ENCODE peak calls at places on chromosomes 4 and X, in seven cellular contexts. Q, S, I, T, F, P and V are unnamed samples.

GRCh38 chrX:3120426-3120825 is 79.2 kb downstream of the ARSF start:
- DNase-seq in Q (no peak), S (no peak), I (no peak), T (no peak), F (no peak), P (no peak), V (peak)

GRCh38 chrX:134764202-134764785 is 106.0 kb upstream of the PLAC1 start:
- DNase-seq in Q (no peak), S (no peak), I (peak), T (no peak), F (no peak), P (no peak), V (no peak)

GRCh38 chr4:78689224-78689623 is 86.9 kb upstream of the BMP2K start:
- DNase-seq in Q (no peak), S (no peak), I (no peak), T (no peak), F (no peak), P (no peak), V (peak)

GRCh38 chr4:156291317-156291716 is 337.7 kb upstream of the CTSO start:
- DNase-seq in Q (peak), S (no peak), I (no peak), T (no peak), F (no peak), P (no peak), V (peak)

GRCh38 chrX:20224814-20225487 is 41.8 kb downstream of the RPS6KA3 start:
- DNase-seq in Q (no peak), S (no peak), I (no peak), T (no peak), F (no peak), P (no peak), V (peak)

GRCh38 chr4:3450643-3451042 is 8.9 kb downstream of the HGFAC start:
- DNase-seq in Q (no peak), S (no peak), I (no peak), T (no peak), F (no peak), P (no peak), V (no peak)

GRCh38 chr4:80183196-80184052 is 13.9 kb upstream of the PRDM8 start:
- DNase-seq in Q (no peak), S (peak), I (peak), T (peak), F (no peak), P (peak), V (no peak)

GRCh38 chr4:119281374-119281773 is 40.6 kb downstream of the FABP2 start:
- DNase-seq in Q (no peak), S (no peak), I (no peak), T (no peak), F (no peak), P (no peak), V (no peak)

GRCh38 chrX:136858007-136858756 is 22.3 kb downstream of the RBMX start:
- DNase-seq in Q (no peak), S (no peak), I (no peak), T (no peak), F (no peak), P (no peak), V (no peak)

GRCh38 chr4:54784188-54784671 is 126.5 kb downstream of the KIT start:
- DNase-seq in Q (peak), S (peak), I (no peak), T (peak), F (peak), P (peak), V (peak)

GRCh38 chrX:29143756-29144155 is 556.5 kb downstream of the IL1RAPL1 start:
- DNase-seq in Q (no peak), S (no peak), I (no peak), T (no peak), F (no peak), P (no peak), V (no peak)

GRCh38 chr4:7668282-7668681 is 233.6 kb upstream of the PSAPL1 start:
- DNase-seq in Q (no peak), S (no peak), I (no peak), T (no peak), F (no peak), P (no peak), V (no peak)

GRCh38 chr4:181752516-181752915 is 490.7 kb upstream of the TENM3 start:
- DNase-seq in Q (no peak), S (no peak), I (no peak), T (no peak), F (no peak), P (no peak), V (no peak)

GRCh38 chr4:186554890-186555827 is at the start of gene MTNR1A:
- DNase-seq in Q (peak), S (no peak), I (peak), T (no peak), F (no peak), P (no peak), V (no peak)

GRCh38 chr4:182143086-182143821 is 99.9 kb upstream of the TENM3 start:
- DNase-seq in Q (no peak), S (no peak), I (no peak), T (no peak), F (no peak), P (no peak), V (peak)

GRCh38 chrX:18883234-18883960 is 100.5 kb downstream of the PHKA2 start:
- DNase-seq in Q (no peak), S (no peak), I (no peak), T (peak), F (no peak), P (peak), V (no peak)

GRCh38 chr4:57219389-57219890 is 109.3 kb upstream of the IGFBP7 start:
- DNase-seq in Q (no peak), S (no peak), I (no peak), T (no peak), F (no peak), P (no peak), V (no peak)

GRCh38 chr4:112416464-112416863 is 99.5 kb downstream of the NEUROG2 start:
- DNase-seq in Q (no peak), S (no peak), I (no peak), T (no peak), F (no peak), P (no peak), V (no peak)

GRCh38 chr4:67459164-67459563 is 86.1 kb downstream of the CENPC start:
- DNase-seq in Q (no peak), S (no peak), I (no peak), T (no peak), F (no peak), P (no peak), V (no peak)

GRCh38 chrX:107025538-107025937 is 25.5 kb upstream of the MORC4 start:
- DNase-seq in Q (peak), S (no peak), I (peak), T (no peak), F (no peak), P (no peak), V (peak)

GRCh38 chr4:53558061-53558801 is 33.1 kb downstream of the LNX1 start:
- DNase-seq in Q (no peak), S (no peak), I (no peak), T (no peak), F (no peak), P (no peak), V (peak)

GRCh38 chr4:151175754-151176153 is 76.3 kb downstream of the RPS3A start:
- DNase-seq in Q (no peak), S (no peak), I (no peak), T (no peak), F (no peak), P (no peak), V (no peak)

GRCh38 chrX:133921764-133922389 is 63.5 kb downstream of the GPC3 start:
- DNase-seq in Q (peak), S (no peak), I (peak), T (peak), F (no peak), P (peak), V (peak)

GRCh38 chr4:89724716-89725115 is 112.2 kb downstream of the SNCA start:
- DNase-seq in Q (no peak), S (no peak), I (no peak), T (no peak), F (no peak), P (no peak), V (peak)

GRCh38 chr4:55819634-55820033 is at the start of gene EXOC1L:
- DNase-seq in Q (peak), S (no peak), I (peak), T (no peak), F (no peak), P (no peak), V (no peak)

GRCh38 chrX:6225307-6226052 is 3.2 kb downstream of the NLGN4X start:
- DNase-seq in Q (no peak), S (no peak), I (peak), T (no peak), F (no peak), P (no peak), V (no peak)

GRCh38 chrX:1466971-1467561 is 14.4 kb upstream of the ASMTL start:
- DNase-seq in Q (no peak), S (no peak), I (no peak), T (no peak), F (peak), P (peak), V (no peak)

GRCh38 chr4:20532871-20533870 is 167.1 kb upstream of the PACRGL start:
- DNase-seq in Q (no peak), S (no peak), I (no peak), T (no peak), F (no peak), P (no peak), V (peak)

GRCh38 chr4:98648602-98649001 is 9.8 kb downstream of the TSPAN5 start:
- DNase-seq in Q (peak), S (no peak), I (no peak), T (no peak), F (no peak), P (no peak), V (no peak)

GRCh38 chr4:149914521-149915115 is 99.0 kb upstream of the IQCM start:
- DNase-seq in Q (peak), S (no peak), I (peak), T (no peak), F (no peak), P (no peak), V (peak)

GRCh38 chrX:68413254-68413653 is 20.0 kb downstream of the OPHN1 start:
- DNase-seq in Q (no peak), S (no peak), I (no peak), T (no peak), F (no peak), P (no peak), V (no peak)

GRCh38 chr4:168848112-168848511 is 161.9 kb downstream of the CBR4 start:
- DNase-seq in Q (peak), S (peak), I (peak), T (no peak), F (no peak), P (no peak), V (peak)

GRCh38 chr4:150337709-150338108 is 244.2 kb upstream of the MAB21L2 start:
- DNase-seq in Q (no peak), S (no peak), I (no peak), T (no peak), F (no peak), P (no peak), V (peak)

GRCh38 chr4:184536881-184537248 is 62.5 kb upstream of the IRF2 start:
- DNase-seq in Q (no peak), S (no peak), I (no peak), T (no peak), F (no peak), P (no peak), V (no peak)

GRCh38 chrX:71533850-71534515 is 1.1 kb downstream of the OGT start:
- DNase-seq in Q (peak), S (peak), I (peak), T (peak), F (peak), P (peak), V (peak)

GRCh38 chrX:48487362-48487785 is 11.4 kb downstream of the FTSJ1 start:
- DNase-seq in Q (no peak), S (no peak), I (no peak), T (no peak), F (no peak), P (no peak), V (peak)

GRCh38 chr4:169810325-169811323 is 52.9 kb upstream of the HPF1 start:
- DNase-seq in Q (peak), S (no peak), I (peak), T (no peak), F (no peak), P (no peak), V (peak)

GRCh38 chr4:158811704-158812103 is 42.9 kb downstream of the FNIP2 start:
- DNase-seq in Q (no peak), S (peak), I (no peak), T (no peak), F (no peak), P (no peak), V (no peak)

DNA sequence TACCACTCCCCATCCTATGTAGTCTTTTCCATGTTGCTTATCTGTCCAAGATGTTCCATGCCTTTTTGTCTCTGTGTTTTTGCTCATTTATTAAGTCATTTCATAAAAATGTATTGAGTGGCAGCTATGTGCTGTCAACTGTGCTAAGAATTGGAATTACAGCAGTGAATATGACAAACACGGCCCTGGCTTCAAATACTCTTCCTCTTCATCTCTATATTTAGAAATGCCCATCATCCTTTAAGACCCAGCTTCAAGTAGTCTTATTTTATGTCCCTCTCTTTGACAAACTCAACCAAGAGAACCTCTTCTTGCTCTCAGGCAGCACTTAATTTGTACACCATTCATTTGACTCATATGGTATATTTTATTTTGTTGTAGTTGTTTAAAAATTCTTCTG is 55.4 kb upstream of the AMOT start:
- DNase-seq in Q (no peak), S (no peak), I (no peak), T (no peak), F (no peak), P (no peak), V (no peak)
- H3K4me3 ChIP-seq in Q (no peak), S (no peak), I (no peak), T (no peak), F (no peak), P (no peak), V (no peak)

GRCh38 chr4:87053802-87054767 is 119.3 kb downstream of the AFF1 start:
- DNase-seq in Q (no peak), S (no peak), I (no peak), T (no peak), F (no peak), P (no peak), V (no peak)
- TF ChIP-seq CTCF in Q (no peak), S (no peak), I (no peak), T (no peak), F (no peak), P (no peak), V (no peak)

DNA sequence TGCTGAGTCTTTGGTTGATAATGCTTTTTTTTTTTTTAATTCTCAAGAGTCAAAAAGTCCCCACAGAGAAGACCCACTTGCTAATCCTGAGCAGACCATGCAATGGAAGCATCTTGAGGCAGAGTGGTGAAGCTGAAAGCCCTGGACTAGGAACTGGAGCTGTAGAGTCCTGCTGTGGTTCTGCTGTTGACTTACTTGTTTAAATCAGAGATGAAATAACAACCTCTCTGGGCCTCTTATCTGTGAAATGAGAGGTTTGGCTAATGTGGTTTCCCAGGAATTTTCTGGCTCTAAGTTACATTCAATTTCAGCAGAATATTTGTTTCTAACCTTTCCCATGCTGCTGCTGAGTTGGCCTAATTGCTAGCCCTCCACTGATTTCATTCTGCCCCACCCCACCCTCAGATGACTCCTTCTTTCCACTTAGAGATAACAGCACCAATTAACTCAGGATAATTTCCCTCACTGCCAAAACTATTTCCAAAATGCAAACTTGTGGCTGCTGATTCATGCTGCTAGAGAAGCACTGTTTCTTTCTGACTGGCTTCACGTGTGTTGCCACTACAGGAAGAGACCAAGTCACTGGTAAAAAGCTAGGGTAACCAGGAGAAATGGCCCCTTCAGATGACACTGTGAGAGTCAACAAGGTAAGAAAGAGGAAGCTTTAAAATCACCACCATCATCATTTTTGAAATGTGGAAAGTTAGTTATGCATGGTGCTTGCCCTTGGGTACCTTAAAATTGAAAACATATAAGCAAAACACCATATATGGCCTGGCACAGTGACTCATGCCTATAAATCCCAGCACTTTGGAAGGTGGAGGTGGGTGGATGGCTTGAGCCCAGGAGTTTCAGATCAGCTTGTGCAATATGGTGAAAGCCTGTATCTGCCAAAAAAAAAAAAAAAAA is 326.4 kb downstream of the DCHS2 start:
- DNase-seq in Q (peak), S (peak), I (no peak), T (no peak), F (no peak), P (no peak), V (peak)
- H3K4me3 ChIP-seq in Q (no peak), S (no peak), I (no peak), T (no peak), F (no peak), P (no peak), V (no peak)

DNA sequence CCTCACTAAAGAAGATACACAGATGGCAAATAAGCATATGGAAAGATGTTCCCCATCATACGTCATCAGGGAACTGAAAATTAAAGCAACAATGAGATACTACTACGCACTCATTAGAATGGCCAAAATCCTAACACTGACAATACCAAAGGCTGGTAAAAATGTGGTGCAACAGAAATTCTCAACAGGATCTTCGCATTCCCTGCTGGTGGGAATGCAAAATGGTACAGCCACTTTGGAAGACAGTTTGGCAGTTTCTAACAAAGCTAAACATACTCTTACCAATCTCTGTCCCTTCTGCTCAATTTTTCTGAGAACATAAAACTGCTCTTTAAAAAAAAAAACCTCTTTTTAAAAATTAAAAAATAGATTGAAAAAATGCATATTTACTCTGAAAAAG is 300.2 kb downstream of the FBXW7 start:
- DNase-seq in Q (no peak), S (no peak), I (no peak), T (no peak), F (no peak), P (no peak), V (no peak)
- TF ChIP-seq CTCF in Q (no peak), S (no peak), I (no peak), T (no peak), F (no peak), P (no peak), V (no peak)